ENCODE peak calls at places on chromosomes 11 and 22, in eight cellular contexts. One of them, this sample, is unnamed.

GRCh38 chr22:44550666-44551491 is 52.8 kb upstream of the RTL6 start:
- DNase-seq in NCI-H446: no peak
- DNase-seq in A172: peak
- DNase-seq in DMS153: peak
- DNase-seq in foreskin fibroblast: peak
- DNase-seq in activated naive CD4-positive, alpha-beta T cell treated with anti-CD3 and anti-CD28 coated beads, Interleukin-2, amount 50 U/mL, for 16 hours: no peak
- DNase-seq in nucleus accumbens: no peak
- DNase-seq in neural crest cell: no peak
- DNase-seq in this sample: no peak

GRCh38 chr11:35177370-35177769 is 38.4 kb downstream of the CD44 start:
- DNase-seq in NCI-H446: no peak
- DNase-seq in nucleus accumbens: no peak
- DNase-seq in A172: no peak
- DNase-seq in foreskin fibroblast: no peak
- DNase-seq in DMS153: no peak
- DNase-seq in neural crest cell: no peak
- DNase-seq in activated naive CD4-positive, alpha-beta T cell treated with anti-CD3 and anti-CD28 coated beads, Interleukin-2, amount 50 U/mL, for 16 hours: no peak
- DNase-seq in this sample: no peak

GRCh38 chr11:130999992-131000770 is 83.9 kb upstream of the SNX19 start:
- DNase-seq in DMS153: peak
- DNase-seq in foreskin fibroblast: peak
- DNase-seq in nucleus accumbens: no peak
- DNase-seq in activated naive CD4-positive, alpha-beta T cell treated with anti-CD3 and anti-CD28 coated beads, Interleukin-2, amount 50 U/mL, for 16 hours: no peak
- DNase-seq in NCI-H446: no peak
- DNase-seq in neural crest cell: no peak
- DNase-seq in A172: peak
- DNase-seq in this sample: no peak

GRCh38 chr11:44003736-44004451 is 43.9 kb upstream of the ACCSL start:
- DNase-seq in neural crest cell: no peak
- DNase-seq in activated naive CD4-positive, alpha-beta T cell treated with anti-CD3 and anti-CD28 coated beads, Interleukin-2, amount 50 U/mL, for 16 hours: no peak
- DNase-seq in A172: no peak
- DNase-seq in nucleus accumbens: no peak
- DNase-seq in foreskin fibroblast: no peak
- DNase-seq in DMS153: no peak
- DNase-seq in NCI-H446: no peak
- DNase-seq in this sample: no peak

GRCh38 chr22:17143826-17144225 is 15.3 kb downstream of the HDHD5 start:
- DNase-seq in NCI-H446: no peak
- DNase-seq in foreskin fibroblast: no peak
- DNase-seq in nucleus accumbens: no peak
- DNase-seq in neural crest cell: no peak
- DNase-seq in A172: no peak
- DNase-seq in DMS153: no peak
- DNase-seq in activated naive CD4-positive, alpha-beta T cell treated with anti-CD3 and anti-CD28 coated beads, Interleukin-2, amount 50 U/mL, for 16 hours: no peak
- DNase-seq in this sample: no peak

GRCh38 chr11:113351490-113351889 is 36.1 kb upstream of the ANKK1 start:
- DNase-seq in activated naive CD4-positive, alpha-beta T cell treated with anti-CD3 and anti-CD28 coated beads, Interleukin-2, amount 50 U/mL, for 16 hours: no peak
- DNase-seq in nucleus accumbens: no peak
- DNase-seq in NCI-H446: no peak
- DNase-seq in neural crest cell: no peak
- DNase-seq in A172: no peak
- DNase-seq in foreskin fibroblast: no peak
- DNase-seq in DMS153: no peak
- DNase-seq in this sample: no peak

GRCh38 chr22:32796865-32797573 is 4.5 kb upstream of the TIMP3 start:
- DNase-seq in neural crest cell: peak
- DNase-seq in NCI-H446: peak
- DNase-seq in DMS153: peak
- DNase-seq in activated naive CD4-positive, alpha-beta T cell treated with anti-CD3 and anti-CD28 coated beads, Interleukin-2, amount 50 U/mL, for 16 hours: peak
- DNase-seq in nucleus accumbens: peak
- DNase-seq in foreskin fibroblast: peak
- DNase-seq in A172: peak
- DNase-seq in this sample: peak

GRCh38 chr11:134372536-134372935 is 39.5 kb downstream of the B3GAT1 start:
- DNase-seq in nucleus accumbens: no peak
- DNase-seq in NCI-H446: no peak
- DNase-seq in A172: no peak
- DNase-seq in foreskin fibroblast: no peak
- DNase-seq in activated naive CD4-positive, alpha-beta T cell treated with anti-CD3 and anti-CD28 coated beads, Interleukin-2, amount 50 U/mL, for 16 hours: no peak
- DNase-seq in DMS153: no peak
- DNase-seq in neural crest cell: no peak
- DNase-seq in this sample: no peak

GRCh38 chr11:128917144-128917684 is 25.5 kb downstream of the TP53AIP1 start:
- DNase-seq in nucleus accumbens: no peak
- DNase-seq in activated naive CD4-positive, alpha-beta T cell treated with anti-CD3 and anti-CD28 coated beads, Interleukin-2, amount 50 U/mL, for 16 hours: no peak
- DNase-seq in NCI-H446: no peak
- DNase-seq in A172: no peak
- DNase-seq in DMS153: no peak
- DNase-seq in foreskin fibroblast: no peak
- DNase-seq in neural crest cell: no peak
- DNase-seq in this sample: no peak

GRCh38 chr11:84719935-84720577 is 907.1 kb downstream of the DLG2 start:
- DNase-seq in nucleus accumbens: no peak
- DNase-seq in A172: no peak
- DNase-seq in activated naive CD4-positive, alpha-beta T cell treated with anti-CD3 and anti-CD28 coated beads, Interleukin-2, amount 50 U/mL, for 16 hours: no peak
- DNase-seq in DMS153: no peak
- DNase-seq in neural crest cell: peak
- DNase-seq in NCI-H446: peak
- DNase-seq in foreskin fibroblast: no peak
- DNase-seq in this sample: peak

GRCh38 chr11:783581-784015 is 6.3 kb downstream of the CEND1 start:
- DNase-seq in nucleus accumbens: peak
- DNase-seq in DMS153: peak
- DNase-seq in neural crest cell: peak
- DNase-seq in A172: no peak
- DNase-seq in foreskin fibroblast: peak
- DNase-seq in activated naive CD4-positive, alpha-beta T cell treated with anti-CD3 and anti-CD28 coated beads, Interleukin-2, amount 50 U/mL, for 16 hours: peak
- DNase-seq in NCI-H446: peak
- DNase-seq in this sample: no peak

This sample was measured in activated CD8-positive, alpha-beta memory T cell treated with anti-CD3 and anti-CD28 coated beads, Interleukin-2, amount 50 U/mL, for 4 hours.